ENCODE peak calls at places on chromosomes 7 and 10, in eight cellular contexts. C, Q, A, T, R, K, M and E are unnamed samples.

GRCh38 chr7:135441791-135442190 is 68.1 kb downstream of the CNOT4 start:
- DNase-seq in Q (no peak), A (no peak), M (peak), C (no peak), T (no peak), R (no peak), K (no peak), E (no peak)

GRCh38 chr7:82534687-82535086 is 91.1 kb upstream of the CACNA2D1 start:
- DNase-seq in A (peak), Q (no peak), T (no peak), R (no peak), K (no peak), C (no peak), M (peak), E (no peak)

GRCh38 chr7:15158141-15158810 is 255.7 kb upstream of the DGKB start:
- DNase-seq in Q (no peak), T (no peak), K (no peak), M (peak), R (no peak), C (no peak), A (no peak), E (no peak)

GRCh38 chr7:134041477-134041876 is 85.7 kb upstream of the LRGUK start:
- DNase-seq in C (no peak), A (no peak), K (no peak), R (no peak), T (no peak), Q (no peak), M (no peak), E (no peak)

GRCh38 chr7:67856046-67856445 is 859.4 kb downstream of the TYW1 start:
- DNase-seq in K (no peak), Q (no peak), A (no peak), R (no peak), C (no peak), M (no peak), T (no peak), E (no peak)

GRCh38 chr7:149692557-149692982 is 80.8 kb downstream of the ZNF467 start:
- DNase-seq in A (no peak), Q (no peak), M (no peak), R (no peak), K (no peak), T (no peak), C (no peak), E (no peak)

GRCh38 chr10:91520657-91521056 is 110.5 kb downstream of the HECTD2 start:
- DNase-seq in T (no peak), R (no peak), Q (no peak), A (peak), C (no peak), K (peak), M (peak), E (no peak)

GRCh38 chr10:31011660-31012022 is 20.0 kb downstream of the ZNF438 start:
- DNase-seq in R (no peak), Q (no peak), C (no peak), A (no peak), T (no peak), K (no peak), M (no peak), E (no peak)

GRCh38 chr7:159035571-159036073 is 109.0 kb downstream of the VIPR2 start:
- DNase-seq in K (no peak), R (no peak), M (no peak), A (peak), Q (no peak), T (no peak), C (no peak), E (no peak)

GRCh38 chr10:130378556-130379400 is 242.6 kb downstream of the GLRX3 start:
- DNase-seq in R (no peak), Q (no peak), C (no peak), K (no peak), T (no peak), M (no peak), A (no peak), E (no peak)

GRCh38 chr7:44494960-44495359 is 4.5 kb upstream of the NUDCD3 start:
- DNase-seq in A (no peak), Q (no peak), K (no peak), T (no peak), M (no peak), C (no peak), R (no peak), E (no peak)

GRCh38 chr7:134920026-134920758 is 66.1 kb upstream of the AGBL3 start:
- DNase-seq in Q (peak), T (no peak), K (no peak), R (peak), A (no peak), M (peak), C (no peak), E (no peak)

GRCh38 chr7:30469303-30469702 is 9.3 kb downstream of the NOD1 start:
- DNase-seq in A (peak), K (peak), T (peak), R (peak), C (no peak), Q (peak), M (peak), E (no peak)

GRCh38 chr10:16832351-16833080 is 15.3 kb upstream of the RSU1 start:
- DNase-seq in C (no peak), R (peak), K (peak), M (peak), T (peak), A (peak), Q (peak), E (no peak)

GRCh38 chr7:30710669-30711068 is 28.4 kb upstream of the CRHR2 start:
- DNase-seq in K (no peak), Q (no peak), A (no peak), C (no peak), R (no peak), M (no peak), T (no peak), E (no peak)

GRCh38 chr7:138603549-138604324 is 97.4 kb downstream of the SVOPL start:
- DNase-seq in R (no peak), T (no peak), A (no peak), C (no peak), K (no peak), Q (no peak), M (no peak), E (no peak)

GRCh38 chr7:30723776-30724175 is 28.2 kb upstream of the INMT start:
- DNase-seq in M (no peak), C (no peak), R (no peak), T (no peak), K (no peak), Q (no peak), A (no peak), E (no peak)

GRCh38 chr10:112218960-112219359 is 35.4 kb upstream of the GPAM start:
- DNase-seq in K (no peak), Q (no peak), R (no peak), A (peak), M (no peak), C (no peak), T (no peak), E (no peak)

GRCh38 chr7:51316666-51317581 is at the start of gene COBL:
- DNase-seq in M (no peak), C (peak), A (peak), T (peak), R (no peak), Q (no peak), K (peak), E (no peak)

GRCh38 chr7:247166-247565 is 42.8 kb upstream of the FOXL3 start:
- DNase-seq in A (no peak), R (no peak), T (no peak), K (no peak), M (no peak), C (no peak), Q (no peak), E (no peak)

GRCh38 chr10:61943699-61944444 is 42.4 kb downstream of the ARID5B start:
- DNase-seq in M (peak), T (no peak), A (no peak), C (no peak), R (no peak), Q (no peak), K (no peak), E (no peak)

GRCh38 chr10:78763651-78764395 is 304.9 kb upstream of the ZMIZ1 start:
- DNase-seq in T (no peak), A (no peak), K (peak), R (no peak), Q (no peak), C (no peak), M (no peak), E (no peak)

GRCh38 chr7:90708841-90709317 is 112.8 kb downstream of the CDK14 start:
- DNase-seq in T (peak), C (peak), Q (no peak), A (no peak), K (no peak), M (peak), R (no peak), E (no peak)

GRCh38 chr7:112495820-112496462 is 15.2 kb downstream of the LSMEM1 start:
- DNase-seq in A (peak), R (no peak), M (peak), C (no peak), K (peak), Q (no peak), T (peak), E (no peak)

GRCh38 chr10:68871105-68871711 is 29.9 kb upstream of the DDX50 start:
- DNase-seq in A (no peak), Q (no peak), R (no peak), C (no peak), M (peak), T (no peak), K (peak), E (no peak)

GRCh38 chr10:88117227-88117626 is 253.8 kb downstream of the PTEN start:
- DNase-seq in C (no peak), Q (no peak), K (no peak), M (no peak), T (no peak), R (no peak), A (no peak), E (no peak)

GRCh38 chr7:29561271-29561670 is 2.4 kb upstream of the PRR15 start:
- DNase-seq in A (no peak), M (no peak), R (no peak), Q (no peak), T (no peak), C (no peak), K (no peak), E (no peak)

GRCh38 chr7:2296830-2297229 is 17.4 kb downstream of the SNX8 start:
- DNase-seq in T (no peak), R (no peak), K (no peak), Q (no peak), C (no peak), A (no peak), M (no peak), E (no peak)

GRCh38 chr7:104231054-104232046 is 23.5 kb upstream of the ORC5 start:
- DNase-seq in C (peak), R (peak), T (peak), Q (no peak), K (peak), M (peak), A (peak), E (no peak)

GRCh38 chr10:104589871-104590270 is 51.2 kb upstream of the SORCS3 start:
- DNase-seq in Q (no peak), T (no peak), R (no peak), M (peak), K (no peak), A (no peak), C (no peak), E (no peak)

GRCh38 chr10:35568483-35569015 is 36.6 kb upstream of the GJD4 start:
- DNase-seq in Q (no peak), M (no peak), C (no peak), K (no peak), R (no peak), A (no peak), T (no peak), E (no peak)

GRCh38 chr10:125982256-125982948 is 86.0 kb downstream of the FANK1 start:
- DNase-seq in M (peak), A (peak), R (peak), K (peak), C (peak), Q (peak), T (peak), E (no peak)

GRCh38 chr10:29917311-29917710 is 142.1 kb downstream of the JCAD start:
- DNase-seq in A (no peak), K (no peak), C (no peak), Q (no peak), M (peak), T (no peak), R (no peak), E (no peak)

GRCh38 chr7:12685550-12685949 is 1.9 kb upstream of the ARL4A start:
- DNase-seq in Q (no peak), C (peak), A (peak), R (no peak), T (no peak), K (peak), M (peak), E (no peak)

GRCh38 chr10:21318768-21319167 is 206.7 kb downstream of the SKIDA1 start:
- DNase-seq in R (no peak), Q (no peak), C (no peak), T (no peak), M (peak), A (no peak), K (peak), E (no peak)

GRCh38 chr7:5470721-5471311 is 47.2 kb upstream of the TNRC18 start:
- DNase-seq in R (no peak), C (no peak), T (no peak), M (peak), A (peak), Q (no peak), K (no peak), E (no peak)

GRCh38 chr7:16849295-16850148 is 32.3 kb downstream of the AGR3 start:
- DNase-seq in C (no peak), M (no peak), R (no peak), Q (no peak), K (no peak), A (no peak), T (no peak), E (no peak)

GRCh38 chr10:5499493-5499800 is at the start of gene CALML5:
- DNase-seq in T (no peak), M (no peak), A (no peak), K (no peak), Q (no peak), R (no peak), C (no peak), E (no peak)
- TF ChIP-seq CTCF in T (no peak), M (no peak), A (no peak), K (no peak), Q (no peak), R (no peak), C (no peak), E (no peak)

DNA sequence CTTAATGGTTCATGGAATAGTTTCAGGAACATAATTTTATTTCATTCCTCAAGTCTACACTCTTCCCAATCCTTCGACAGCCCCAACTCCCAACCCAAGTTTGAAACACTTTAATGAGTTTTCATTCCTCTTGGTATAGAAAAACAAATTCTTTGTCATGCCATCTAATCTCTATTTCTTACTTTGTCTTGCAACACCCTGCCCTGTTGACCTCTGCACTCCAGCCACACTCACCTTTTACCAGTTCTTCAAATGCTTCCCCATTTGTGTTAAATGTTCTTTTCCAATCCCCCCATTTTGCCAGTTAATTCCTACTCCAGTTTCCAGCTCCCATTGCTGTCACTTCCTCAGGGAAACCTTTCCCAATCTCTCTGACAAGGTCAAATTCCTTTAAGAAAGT is 21.9 kb downstream of the ASAH2 start:
- DNase-seq in R (no peak), T (no peak), Q (no peak), A (no peak), M (no peak), K (no peak), C (no peak), E (no peak)
- TF ChIP-seq CTCF in R (no peak), T (no peak), Q (no peak), A (no peak), M (no peak), K (no peak), C (no peak), E (no peak)

GRCh38 chr7:116234517-116235200 is 24.3 kb downstream of the TES start:
- DNase-seq in K (no peak), M (no peak), Q (no peak), R (no peak), C (no peak), A (no peak), T (no peak), E (no peak)

GRCh38 chr7:116232920-116233319 is 22.6 kb downstream of the TES start:
- DNase-seq in R (no peak), M (no peak), Q (no peak), A (no peak), T (no peak), K (no peak), C (no peak), E (no peak)

GRCh38 chr7:116239019-116239418 is 28.7 kb downstream of the TES start:
- DNase-seq in M (no peak), C (no peak), R (no peak), T (no peak), K (no peak), A (no peak), Q (no peak), E (no peak)

GRCh38 chr7:116235380-116235779 is 25.0 kb downstream of the TES start:
- DNase-seq in K (no peak), A (no peak), R (no peak), M (no peak), C (no peak), Q (no peak), T (no peak), E (no peak)

GRCh38 chr7:116236020-116236630 is 25.8 kb downstream of the TES start:
- DNase-seq in K (peak), A (peak), M (peak), Q (no peak), C (peak), T (peak), R (no peak), E (no peak)
- TF ChIP-seq CTCF in K (peak), A (peak), M (peak), Q (peak), C (peak), T (peak), R (peak), E (peak)

DNA sequence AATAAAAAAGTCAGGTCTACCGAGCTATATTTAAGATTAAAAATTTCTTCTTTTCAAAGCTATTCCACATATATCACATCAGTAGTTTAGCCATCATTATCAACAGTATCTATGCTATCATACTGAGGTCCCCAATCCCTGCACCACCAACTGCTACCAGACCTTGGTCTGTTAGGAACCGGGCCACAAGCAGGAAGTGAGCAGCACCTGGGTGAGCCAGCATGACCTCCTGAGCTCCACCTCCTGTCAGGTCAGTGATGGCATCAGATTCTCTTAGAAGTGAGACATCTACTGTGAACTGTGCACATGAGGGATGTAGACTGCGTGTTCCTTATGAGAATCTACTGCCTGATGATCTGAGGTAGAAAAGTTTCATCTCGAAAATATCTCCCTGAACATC is 632.1 kb upstream of the KCND2 start:
- DNase-seq in R (no peak), A (no peak), Q (no peak), T (no peak), C (no peak), K (no peak), M (no peak), E (no peak)
- TF ChIP-seq CTCF in R (no peak), A (no peak), Q (no peak), T (no peak), C (no peak), K (no peak), M (no peak), E (no peak)

DNA sequence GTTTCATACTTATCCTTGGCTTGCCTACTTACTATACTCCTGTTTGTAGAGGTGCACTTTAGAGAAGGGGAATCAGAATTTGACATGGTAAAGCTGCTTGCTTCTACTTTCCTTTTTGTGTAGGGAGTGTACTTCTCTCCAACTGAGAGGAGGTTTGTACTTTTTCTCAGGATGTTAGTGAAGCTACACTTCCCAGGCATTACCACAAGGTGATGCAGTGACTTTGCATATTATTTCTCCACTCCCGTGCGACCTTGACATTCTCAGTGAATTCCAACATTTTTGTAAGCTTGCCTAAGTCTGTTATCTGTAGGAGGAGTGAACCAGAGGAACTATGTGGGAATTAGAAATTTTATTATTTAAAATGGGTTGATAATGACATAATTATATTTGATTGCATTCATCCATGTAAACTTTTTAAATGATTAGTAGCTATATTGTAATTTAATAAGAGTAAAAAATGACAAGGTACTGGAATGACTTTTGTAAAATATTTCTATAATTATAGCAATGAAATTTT is 5.2 kb downstream of the TAX1BP1 start:
- DNase-seq in C (peak), R (no peak), K (no peak), Q (no peak), A (peak), M (peak), T (no peak), E (no peak)
- TF ChIP-seq CTCF in C (peak), R (peak), K (peak), Q (peak), A (peak), M (peak), T (peak), E (peak)

DNA sequence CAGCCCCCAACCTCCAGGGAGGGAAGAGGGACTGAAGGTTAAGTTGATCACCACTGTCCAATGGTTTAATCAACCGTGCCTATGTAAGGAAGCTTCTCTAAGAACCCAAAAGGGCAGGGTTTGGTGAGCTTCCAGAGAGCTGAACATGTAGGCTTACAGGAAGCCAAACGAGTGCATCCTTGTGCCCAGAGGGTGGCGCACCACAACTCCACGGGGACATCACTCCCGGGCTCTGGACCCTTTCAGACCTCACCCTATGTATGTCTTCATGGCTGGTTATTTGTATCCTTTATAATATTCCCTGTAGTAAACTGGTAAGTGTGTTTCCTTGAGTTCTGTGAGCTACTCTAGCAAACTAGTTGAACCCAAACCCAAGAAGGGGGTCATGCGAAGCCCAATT is 11.5 kb upstream of the NFKB2 start:
- DNase-seq in M (peak), K (no peak), C (no peak), Q (no peak), A (no peak), R (no peak), T (peak), E (no peak)
- TF ChIP-seq CTCF in M (peak), K (no peak), C (peak), Q (peak), A (no peak), R (peak), T (no peak), E (peak)

GRCh38 chr10:83037653-83038052 is 1101.7 kb upstream of the GHITM start:
- DNase-seq in A (no peak), T (no peak), K (no peak), M (peak), Q (no peak), R (no peak), C (no peak), E (no peak)
- TF ChIP-seq CTCF in A (no peak), T (no peak), K (no peak), M (no peak), Q (no peak), R (no peak), C (no peak), E (no peak)

DNA sequence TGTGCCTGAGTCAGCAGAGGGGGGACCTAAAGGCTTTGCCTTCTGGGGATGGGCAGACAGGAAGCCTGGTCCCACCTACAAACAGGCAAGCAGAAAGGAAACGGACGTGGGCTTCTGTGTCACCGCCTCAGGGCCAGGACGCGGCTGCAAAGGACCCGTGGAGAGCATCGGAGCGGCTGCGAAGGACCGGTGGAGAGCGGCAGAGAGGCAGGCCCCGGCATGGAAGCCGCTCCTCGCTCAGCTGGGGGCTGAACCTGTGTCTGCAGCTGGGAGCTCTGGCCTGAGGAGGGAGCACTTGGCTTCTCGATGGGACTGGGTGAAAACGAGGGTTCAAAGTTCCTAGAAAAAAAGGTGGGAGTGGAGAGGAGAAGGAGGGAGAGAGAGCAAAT is 125.4 kb upstream of the PPP2R2D start:
- DNase-seq in C (no peak), Q (no peak), T (no peak), K (no peak), A (no peak), M (no peak), R (no peak), E (peak)
- TF ChIP-seq CTCF in C (no peak), Q (no peak), T (no peak), K (no peak), A (no peak), M (no peak), R (no peak), E (no peak)